ENCODE peak calls at places on chromosomes 11 and 22, in seven cellular contexts. E is dorsolateral prefrontal cortex; O is BJ; U is IMR-90; M is activated T-cell treated with anti-CD3 and anti-CD28 coated beads for 24 hours; I is stimulated activated CD8-positive, alpha-beta memory T cell treated with anti-CD3 and anti-CD28 coated beads, Interleukin-4, amount 100 ng/mL, for 1 hour; R is A172. B is an unnamed sample.

GRCh38 chr11:126698576-126698975 is 302.0 kb downstream of the KIRREL3 start:
- DNase-seq in R (no peak), I (no peak), U (no peak), E (no peak), M (no peak), O (no peak), B (no peak)

GRCh38 chr11:113673566-113674396 is 32.3 kb downstream of the TMPRSS5 start:
- DNase-seq in E (no peak), M (no peak), I (no peak), R (no peak), O (no peak), U (peak), B (no peak)

GRCh38 chr11:1988174-1988573 is 9.5 kb downstream of the H19 start:
- DNase-seq in R (no peak), E (no peak), M (no peak), I (no peak), U (no peak), O (no peak), B (no peak)

GRCh38 chr22:48603621-48604320 is 1223.9 kb downstream of the BRD1 start:
- DNase-seq in M (no peak), O (no peak), E (no peak), I (no peak), U (no peak), R (no peak), B (no peak)

GRCh38 chr22:38614331-38615122 is 41.7 kb downstream of the FAM227A start:
- DNase-seq in E (no peak), M (no peak), R (no peak), I (no peak), U (peak), O (no peak), B (no peak)

GRCh38 chr11:110909331-110909730 is 197.1 kb upstream of the ARHGAP20 start:
- DNase-seq in U (no peak), R (no peak), I (no peak), M (no peak), E (no peak), O (no peak), B (no peak)

GRCh38 chr11:120629407-120629806 is 117.9 kb downstream of the GRIK4 start:
- DNase-seq in U (no peak), M (no peak), R (no peak), O (no peak), I (no peak), E (no peak), B (no peak)

GRCh38 chr11:48341466-48341865 is 16.7 kb downstream of the OR4C3 start:
- DNase-seq in I (no peak), O (no peak), M (no peak), U (no peak), R (no peak), E (no peak), B (no peak)

GRCh38 chr11:68383976-68384501 is 71.6 kb downstream of the LRP5 start:
- DNase-seq in I (peak), U (peak), E (no peak), O (no peak), R (peak), M (peak), B (no peak)

GRCh38 chr11:117931971-117932370 is 2.8 kb upstream of the TMPRSS13 start:
- DNase-seq in E (no peak), M (peak), U (no peak), R (no peak), O (no peak), I (no peak), B (no peak)

GRCh38 chr11:19429108-19429760 is 188.5 kb upstream of the E2F8 start:
- DNase-seq in M (no peak), E (no peak), R (no peak), U (no peak), O (no peak), I (no peak), B (no peak)

GRCh38 chr11:35541621-35542375 is 16.4 kb upstream of the PAMR1 start:
- DNase-seq in U (peak), E (no peak), R (peak), M (no peak), I (no peak), O (peak), B (no peak)

GRCh38 chr22:45777046-45777851 is 105.6 kb downstream of the ATXN10 start:
- DNase-seq in E (no peak), O (no peak), I (no peak), U (peak), R (no peak), M (no peak), B (no peak)

GRCh38 chr11:59152312-59152967 is 9.8 kb downstream of the FAM111A start:
- DNase-seq in U (no peak), R (no peak), E (no peak), M (no peak), I (no peak), O (no peak), B (no peak)

GRCh38 chr11:61873588-61874459 is 17.5 kb downstream of the FADS3 start:
- DNase-seq in U (no peak), O (no peak), E (no peak), I (no peak), R (no peak), M (no peak), B (no peak)

GRCh38 chr11:11444027-11444799 is 91.2 kb upstream of the CSNK2A3 start:
- DNase-seq in R (peak), E (no peak), M (no peak), I (no peak), U (peak), O (no peak), B (no peak)

GRCh38 chr11:69372589-69373250 is 78.8 kb downstream of the MYEOV start:
- DNase-seq in O (no peak), R (no peak), E (no peak), U (no peak), I (no peak), M (no peak), B (no peak)

GRCh38 chr22:50481045-50481439 is 301 bp upstream of the ADM2 start:
- DNase-seq in I (no peak), R (no peak), E (no peak), U (no peak), O (no peak), M (no peak), B (no peak)